ENCODE peak calls at places on chromosomes 7 and 10, in four cellular contexts. U is cardiac muscle cell, V is NCI-H1092, S is HuH-7. Q is an unnamed sample.

GRCh38 chr7:90791596-90791995 is 195.5 kb downstream of the CDK14 start:
- DNase-seq in U (no peak), V (no peak), S (no peak), Q (no peak)

GRCh38 chr7:132250480-132251326 is 325.6 kb downstream of the PLXNA4 start:
- DNase-seq in U (no peak), V (no peak), S (no peak), Q (no peak)

GRCh38 chr7:151008143-151008510 is 16.2 kb downstream of the ATG9B start:
- DNase-seq in U (peak; percentile 75), V (no peak), S (no peak), Q (no peak)

GRCh38 chr10:90885176-90885575 is 13.4 kb downstream of the RPP30 start:
- DNase-seq in U (peak; percentile 70), V (no peak), S (no peak), Q (no peak)

GRCh38 chr7:74527842-74528241 is 74.1 kb downstream of the GTF2IRD1 start:
- DNase-seq in U (no peak), V (no peak), S (no peak), Q (no peak)

GRCh38 chr7:36157506-36158320 is 4.7 kb downstream of the EEPD1 start:
- DNase-seq in U (no peak), V (no peak), S (no peak), Q (no peak)

GRCh38 chr7:46486264-46487206 is 565.5 kb upstream of the IGFBP3 start:
- DNase-seq in U (peak; percentile 67), V (no peak), S (no peak), Q (no peak)

GRCh38 chr7:151393031-151393977 is 16.5 kb downstream of the WDR86 start:
- DNase-seq in U (no peak), V (no peak), S (no peak), Q (no peak)

GRCh38 chr7:128201067-128201689 is 39.9 kb upstream of the LEP start:
- DNase-seq in U (no peak), V (no peak), S (no peak), Q (peak; percentile 58)

GRCh38 chr10:112183329-112184051 is at the start of gene GPAM:
- DNase-seq in U (peak; percentile 96), V (peak; percentile 74), S (no peak), Q (peak; percentile 100)

GRCh38 chr7:152395115-152395514 is 40.7 kb downstream of the KMT2C start:
- DNase-seq in U (peak; percentile 48), V (no peak), S (no peak), Q (no peak)

GRCh38 chr7:75536491-75536890 is 44.4 kb downstream of the SPDYE5 start:
- DNase-seq in U (no peak), V (no peak), S (no peak), Q (no peak)

GRCh38 chr7:91945476-91945875 is 4.8 kb downstream of the AKAP9 start:
- DNase-seq in U (peak; percentile 78), V (no peak), S (peak; percentile 39), Q (no peak)

GRCh38 chr7:27147211-27148030 is at the start of gene HOXA6:
- DNase-seq in U (no peak), V (no peak), S (no peak), Q (no peak)

GRCh38 chr7:141178486-141179135 is 104.7 kb downstream of the TMEM178B start:
- DNase-seq in U (no peak), V (no peak), S (no peak), Q (no peak)

GRCh38 chr7:32222251-32222900 is 152.2 kb upstream of the PDE1C start:
- DNase-seq in U (no peak), V (no peak), S (no peak), Q (no peak)

GRCh38 chr10:73907841-73908517 is 3.0 kb upstream of the PLAU start:
- DNase-seq in U (peak; percentile 63), V (no peak), S (no peak), Q (no peak)

GRCh38 chr7:47579458-47579857 is 2.5 kb downstream of the TNS3 start:
- DNase-seq in U (no peak), V (no peak), S (no peak), Q (no peak)

GRCh38 chr10:71998840-71999194 is 34.6 kb downstream of the CHST3 start:
- DNase-seq in U (peak; percentile 74), V (no peak), S (no peak), Q (no peak)

GRCh38 chr10:34213193-34213804 is 601.8 kb downstream of the PARD3 start:
- DNase-seq in U (no peak), V (no peak), S (peak; percentile 75), Q (no peak)

GRCh38 chr10:17984056-17984455 is 32.3 kb downstream of the SLC39A12 start:
- DNase-seq in U (peak; percentile 40), V (no peak), S (no peak), Q (no peak)

GRCh38 chr7:156473476-156474240 is 166.9 kb upstream of the RNF32 start:
- DNase-seq in U (peak; percentile 14), V (peak; percentile 32), S (peak; percentile 73), Q (no peak)

GRCh38 chr7:69780377-69780776 is 182.1 kb downstream of the AUTS2 start:
- DNase-seq in U (peak; percentile 25), V (peak; percentile 60), S (no peak), Q (no peak)